ENCODE peak calls at places on chromosome 19, in five cellular contexts. One of them, this sample, is unnamed.

GRCh38 chr19:38042132-38042531 is 135.1 kb downstream of the SIPA1L3 start:
- DNase-seq in GM13977: no peak
- DNase-seq in heart right ventricle: no peak
- DNase-seq in HFFc6: no peak
- DNase-seq in tibial nerve: no peak
- DNase-seq in this sample: no peak

GRCh38 chr19:35088514-35088913 is 27.1 kb upstream of the FXYD3 start:
- DNase-seq in GM13977: no peak
- DNase-seq in heart right ventricle: no peak
- DNase-seq in HFFc6: peak
- DNase-seq in tibial nerve: no peak
- DNase-seq in this sample: no peak

GRCh38 chr19:47018923-47019322 is 714 bp upstream of the NPAS1 start:
- DNase-seq in GM13977: no peak
- DNase-seq in heart right ventricle: no peak
- DNase-seq in HFFc6: no peak
- DNase-seq in tibial nerve: no peak
- DNase-seq in this sample: no peak

GRCh38 chr19:18647371-18647767 is 10.5 kb downstream of the KLHL26 start:
- DNase-seq in GM13977: no peak
- DNase-seq in heart right ventricle: no peak
- DNase-seq in HFFc6: no peak
- DNase-seq in tibial nerve: no peak
- DNase-seq in this sample: no peak

GRCh38 chr19:30266687-30267086 is 105.5 kb upstream of the ZNF536 start:
- DNase-seq in GM13977: no peak
- DNase-seq in heart right ventricle: no peak
- DNase-seq in HFFc6: no peak
- DNase-seq in tibial nerve: no peak
- DNase-seq in this sample: no peak

GRCh38 chr19:16944626-16945363 is 56.0 kb downstream of the F2RL3 start:
- DNase-seq in GM13977: no peak
- DNase-seq in heart right ventricle: peak
- DNase-seq in HFFc6: no peak
- DNase-seq in tibial nerve: no peak
- DNase-seq in this sample: no peak

GRCh38 chr19:49997709-49998108 is 27.5 kb downstream of the VRK3 start:
- DNase-seq in GM13977: peak
- DNase-seq in heart right ventricle: no peak
- DNase-seq in HFFc6: no peak
- DNase-seq in tibial nerve: no peak
- DNase-seq in this sample: peak

GRCh38 chr19:13846533-13847032 is 30.4 kb upstream of the NANOS3 start:
- DNase-seq in GM13977: peak
- DNase-seq in heart right ventricle: peak
- DNase-seq in HFFc6: peak
- DNase-seq in tibial nerve: peak
- DNase-seq in this sample: peak

GRCh38 chr19:40811478-40812341 is 12.7 kb downstream of the EGLN2 start:
- DNase-seq in GM13977: no peak
- DNase-seq in heart right ventricle: no peak
- DNase-seq in HFFc6: no peak
- DNase-seq in tibial nerve: no peak
- DNase-seq in this sample: no peak

GRCh38 chr19:12932392-12933286 is 872 bp downstream of the FARSA start:
- DNase-seq in GM13977: no peak
- DNase-seq in heart right ventricle: no peak
- DNase-seq in HFFc6: no peak
- DNase-seq in tibial nerve: no peak
- DNase-seq in this sample: peak

GRCh38 chr19:18915639-18916038 is 3.5 kb downstream of the COPE start:
- DNase-seq in GM13977: no peak
- DNase-seq in heart right ventricle: no peak
- DNase-seq in HFFc6: peak
- DNase-seq in tibial nerve: no peak
- DNase-seq in this sample: no peak

GRCh38 chr19:30014770-30015169 is 72.7 kb downstream of the URI1 start:
- DNase-seq in GM13977: no peak
- DNase-seq in heart right ventricle: no peak
- DNase-seq in HFFc6: no peak
- DNase-seq in tibial nerve: no peak
- DNase-seq in this sample: no peak

GRCh38 chr19:10184636-10185035 is 10.1 kb downstream of the DNMT1 start:
- DNase-seq in GM13977: no peak
- DNase-seq in heart right ventricle: no peak
- DNase-seq in HFFc6: no peak
- DNase-seq in tibial nerve: no peak
- DNase-seq in this sample: no peak

GRCh38 chr19:54577334-54577733 is 3.7 kb downstream of the LILRA2 start:
- DNase-seq in GM13977: no peak
- DNase-seq in heart right ventricle: no peak
- DNase-seq in HFFc6: no peak
- DNase-seq in tibial nerve: no peak
- DNase-seq in this sample: no peak

GRCh38 chr19:18761531-18762110 is 29.5 kb downstream of the COMP start:
- DNase-seq in GM13977: no peak
- DNase-seq in heart right ventricle: no peak
- DNase-seq in HFFc6: no peak
- DNase-seq in tibial nerve: no peak
- DNase-seq in this sample: no peak

GRCh38 chr19:29529646-29530548 is 4.1 kb downstream of the VSTM2B start:
- DNase-seq in GM13977: no peak
- DNase-seq in heart right ventricle: no peak
- DNase-seq in HFFc6: no peak
- DNase-seq in tibial nerve: no peak
- DNase-seq in this sample: no peak

GRCh38 chr19:5893907-5894703 is 9.5 kb downstream of the NDUFA11 start:
- DNase-seq in GM13977: no peak
- DNase-seq in heart right ventricle: peak
- DNase-seq in HFFc6: no peak
- DNase-seq in tibial nerve: no peak
- DNase-seq in this sample: no peak

GRCh38 chr19:5891572-5891937 is 12.0 kb downstream of the NDUFA11 start:
- DNase-seq in GM13977: no peak
- DNase-seq in heart right ventricle: no peak
- DNase-seq in HFFc6: no peak
- DNase-seq in tibial nerve: no peak
- DNase-seq in this sample: no peak

GRCh38 chr19:5893296-5893903 is 10.2 kb downstream of the NDUFA11 start:
- DNase-seq in GM13977: no peak
- DNase-seq in heart right ventricle: no peak
- DNase-seq in HFFc6: no peak
- DNase-seq in tibial nerve: no peak
- DNase-seq in this sample: no peak

GRCh38 chr19:5892772-5893275 is 10.8 kb downstream of the NDUFA11 start:
- DNase-seq in GM13977: no peak
- DNase-seq in heart right ventricle: no peak
- DNase-seq in HFFc6: no peak
- DNase-seq in tibial nerve: no peak
- DNase-seq in this sample: no peak

GRCh38 chr19:5891938-5892771 is 11.4 kb downstream of the NDUFA11 start:
- DNase-seq in GM13977: peak
- DNase-seq in heart right ventricle: peak
- DNase-seq in HFFc6: no peak
- DNase-seq in tibial nerve: no peak
- DNase-seq in this sample: peak
- TF ChIP-seq CTCF in GM13977: peak
- TF ChIP-seq CTCF in heart right ventricle: peak
- TF ChIP-seq CTCF in HFFc6: peak
- TF ChIP-seq CTCF in tibial nerve: peak
- TF ChIP-seq CTCF in this sample: peak

DNA sequence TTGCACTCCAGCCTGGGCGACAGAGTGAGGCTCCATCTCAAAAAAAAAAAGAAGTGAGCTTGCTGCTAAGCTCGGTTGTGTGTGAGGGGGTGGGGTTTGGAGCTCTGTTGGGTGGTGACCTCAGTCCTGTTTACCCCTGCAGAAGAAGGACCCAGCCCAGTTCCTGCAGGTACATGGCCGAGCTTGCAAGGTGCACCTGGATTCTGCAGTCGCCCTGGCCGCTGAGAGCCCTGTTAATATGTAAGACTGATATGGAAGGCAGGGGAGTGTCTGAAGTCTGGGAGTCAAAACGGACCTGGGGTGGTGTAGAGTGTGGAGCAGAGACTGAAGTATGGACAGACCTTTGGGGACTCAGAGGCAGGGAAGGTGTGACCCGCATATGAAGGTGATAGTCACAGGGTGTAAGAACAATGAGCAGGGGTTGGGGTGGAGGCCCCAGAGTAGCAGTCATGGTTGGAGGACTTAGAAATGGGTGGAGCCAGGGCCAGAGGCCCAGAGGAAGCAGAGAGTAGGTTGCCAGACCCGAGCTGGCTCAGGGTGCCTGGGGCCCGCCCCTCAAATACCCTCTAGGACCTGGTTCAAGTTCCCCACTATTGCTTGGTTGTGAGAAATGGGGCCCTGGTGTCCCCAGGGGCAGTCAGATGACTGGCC is 13.2 kb downstream of the CLASRP start:
- DNase-seq in GM13977: no peak
- DNase-seq in heart right ventricle: no peak
- DNase-seq in HFFc6: no peak
- DNase-seq in tibial nerve: no peak
- DNase-seq in this sample: peak
- TF ChIP-seq CTCF in GM13977: no peak
- TF ChIP-seq CTCF in heart right ventricle: no peak
- TF ChIP-seq CTCF in HFFc6: no peak
- TF ChIP-seq CTCF in tibial nerve: no peak
- TF ChIP-seq CTCF in this sample: no peak

DNA sequence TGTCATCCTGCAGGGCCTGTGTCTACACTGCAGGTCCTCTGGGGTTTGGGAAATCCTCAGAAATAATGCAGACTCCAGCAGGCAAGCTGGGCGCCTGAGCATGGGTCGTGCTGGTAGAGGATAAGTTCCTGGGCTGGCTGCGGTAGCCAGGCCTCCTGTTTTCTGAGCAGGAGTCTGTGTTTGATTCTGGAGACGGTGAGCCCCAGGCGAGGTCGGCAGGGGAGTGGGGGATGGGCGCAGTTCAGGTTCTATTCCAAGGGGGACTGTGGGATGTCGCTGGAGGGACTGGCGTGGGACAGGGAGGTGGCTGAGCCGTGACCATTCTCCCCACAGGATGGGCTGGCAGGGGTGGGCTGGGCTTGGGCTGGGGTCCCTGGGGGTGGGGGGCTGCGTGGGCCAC is 154.7 kb downstream of the KDM4B start:
- DNase-seq in GM13977: no peak
- DNase-seq in heart right ventricle: no peak
- DNase-seq in HFFc6: no peak
- DNase-seq in tibial nerve: no peak
- DNase-seq in this sample: no peak
- TF ChIP-seq CTCF in GM13977: no peak
- TF ChIP-seq CTCF in heart right ventricle: no peak
- TF ChIP-seq CTCF in HFFc6: no peak
- TF ChIP-seq CTCF in tibial nerve: no peak
- TF ChIP-seq CTCF in this sample: no peak

DNA sequence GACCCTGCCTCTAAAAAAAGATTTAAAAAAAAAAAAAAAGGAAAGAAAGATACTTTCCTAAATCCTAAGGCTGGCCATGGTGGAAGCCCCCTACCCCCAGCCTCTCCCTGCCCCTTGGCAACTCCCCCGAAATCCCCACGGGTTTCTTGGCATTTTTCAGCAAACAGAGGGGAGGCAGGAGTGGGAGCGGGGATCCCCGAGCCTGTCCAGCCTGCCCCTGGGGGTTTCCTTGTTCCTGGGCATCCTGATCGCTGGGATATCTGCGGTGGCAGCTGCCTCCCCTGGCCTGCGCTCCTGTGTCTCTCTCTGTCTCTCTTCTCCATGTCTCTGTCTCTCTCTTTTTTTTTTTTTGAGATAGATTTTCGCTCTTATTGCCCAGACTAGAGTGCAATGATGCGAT is 3.4 kb upstream of the EBI3 start:
- DNase-seq in GM13977: no peak
- DNase-seq in heart right ventricle: no peak
- DNase-seq in HFFc6: no peak
- DNase-seq in tibial nerve: no peak
- DNase-seq in this sample: no peak
- TF ChIP-seq CTCF in GM13977: no peak
- TF ChIP-seq CTCF in heart right ventricle: no peak
- TF ChIP-seq CTCF in HFFc6: no peak
- TF ChIP-seq CTCF in tibial nerve: no peak
- TF ChIP-seq CTCF in this sample: no peak

DNA sequence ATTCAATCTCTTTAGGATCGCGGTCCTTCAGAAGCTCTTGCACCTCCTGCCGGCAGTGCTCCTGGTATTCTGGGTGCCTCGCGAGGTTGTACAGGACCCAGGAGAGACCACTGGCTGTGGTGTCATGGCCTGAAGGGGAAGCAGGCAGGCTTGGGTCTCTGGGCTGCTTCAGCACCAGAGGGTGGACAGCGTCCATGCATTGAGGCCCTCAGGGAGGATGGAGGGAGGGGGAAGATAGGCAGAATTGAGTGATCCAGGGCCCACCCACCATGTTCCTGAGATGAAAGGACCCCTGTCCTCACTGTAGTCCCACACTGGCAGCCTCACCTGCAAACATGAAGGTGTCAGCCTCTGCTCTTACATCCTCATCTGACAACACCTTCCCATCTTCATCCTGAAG is 17.9 kb upstream of the OR10H5 start:
- DNase-seq in GM13977: no peak
- DNase-seq in heart right ventricle: no peak
- DNase-seq in HFFc6: no peak
- DNase-seq in tibial nerve: no peak
- DNase-seq in this sample: no peak
- TF ChIP-seq CTCF in GM13977: no peak
- TF ChIP-seq CTCF in heart right ventricle: no peak
- TF ChIP-seq CTCF in HFFc6: no peak
- TF ChIP-seq CTCF in tibial nerve: no peak
- TF ChIP-seq CTCF in this sample: no peak

GRCh38 chr19:57887195-57887941 is 1.5 kb downstream of the ZNF814 start:
- DNase-seq in GM13977: no peak
- DNase-seq in heart right ventricle: no peak
- DNase-seq in HFFc6: no peak
- DNase-seq in tibial nerve: no peak
- DNase-seq in this sample: no peak
- TF ChIP-seq CTCF in GM13977: no peak
- TF ChIP-seq CTCF in heart right ventricle: no peak
- TF ChIP-seq CTCF in HFFc6: no peak
- TF ChIP-seq CTCF in tibial nerve: no peak
- TF ChIP-seq CTCF in this sample: no peak